ENCODE peak calls at places on chromosomes 7 and 10, in four cellular contexts. F, B, X and K are unnamed samples.

GRCh38 chr10:76080406-76080805 is 649.0 kb downstream of the LRMDA start:
- DNase-seq in B (no peak), F (no peak), X (no peak), K (no peak)

GRCh38 chr10:48468130-48468790 is 136.6 kb downstream of the ARHGAP22 start:
- DNase-seq in F (no peak), X (no peak), B (no peak), K (no peak)

GRCh38 chr7:1176891-1177373 is 16.9 kb upstream of the ZFAND2A start:
- DNase-seq in X (peak), F (no peak), B (peak), K (peak)

GRCh38 chr7:27779873-27780272 is 39.9 kb downstream of the TAX1BP1 start:
- DNase-seq in F (no peak), B (no peak), X (no peak), K (no peak)

GRCh38 chr7:151777913-151778670 is 98.8 kb downstream of the PRKAG2 start:
- DNase-seq in X (no peak), B (no peak), F (no peak), K (no peak)

GRCh38 chr7:17185690-17186070 is 112.8 kb upstream of the AHR start:
- DNase-seq in F (no peak), X (no peak), B (peak), K (no peak)

GRCh38 chr7:77244222-77244934 is 44.8 kb upstream of the FGL2 start:
- DNase-seq in X (no peak), B (no peak), F (no peak), K (no peak)

GRCh38 chr7:27420702-27421101 is 178.1 kb downstream of the EVX1 start:
- DNase-seq in F (no peak), X (no peak), B (no peak), K (no peak)

GRCh38 chr7:75793676-75794075 is 19.9 kb downstream of the CCL24 start:
- DNase-seq in B (no peak), F (no peak), X (no peak), K (no peak)

GRCh38 chr7:31517513-31517912 is 3.6 kb downstream of the ITPRID1 start:
- DNase-seq in B (no peak), X (no peak), F (no peak), K (no peak)

GRCh38 chr7:88169717-88170320 is 50.0 kb downstream of the SRI start:
- DNase-seq in B (peak), F (no peak), X (no peak), K (peak)

GRCh38 chr7:127793582-127793981 is 141.6 kb downstream of the SND1 start:
- DNase-seq in X (no peak), B (no peak), F (no peak), K (no peak)

GRCh38 chr7:38317457-38318037 is 44.1 kb upstream of the TARP start:
- DNase-seq in X (no peak), F (no peak), B (no peak), K (no peak)

GRCh38 chr10:133261726-133262325 is 14.8 kb downstream of the ADAM8 start:
- DNase-seq in B (peak), X (no peak), F (peak), K (no peak)

GRCh38 chr7:130831817-130832481 is 97.9 kb upstream of the KLF14 start:
- DNase-seq in F (no peak), X (no peak), B (peak), K (peak)

GRCh38 chr7:46900312-46901263 is 681.3 kb downstream of the TNS3 start:
- DNase-seq in B (no peak), F (no peak), X (no peak), K (no peak)

GRCh38 chr10:130066743-130067142 is 43.9 kb downstream of the C10orf143 start:
- DNase-seq in F (no peak), X (no peak), B (no peak), K (no peak)

GRCh38 chr10:23399701-23400144 is 39.2 kb upstream of the OTUD1 start:
- DNase-seq in X (no peak), B (no peak), F (no peak), K (no peak)

GRCh38 chr7:71348751-71349415 is 216.9 kb downstream of the GALNT17 start:
- DNase-seq in F (no peak), B (no peak), X (no peak), K (no peak)

GRCh38 chr7:129160161-129160911 is 15.8 kb downstream of the TSPAN33 start:
- DNase-seq in F (no peak), X (peak), B (no peak), K (no peak)

GRCh38 chr10:69636273-69636575 is 6.2 kb downstream of the FAM241B start:
- DNase-seq in F (no peak), X (no peak), B (no peak), K (no peak)

GRCh38 chr7:29457565-29457971 is 106.1 kb upstream of the PRR15 start:
- DNase-seq in F (peak), X (no peak), B (no peak), K (no peak)

GRCh38 chr10:31926765-31927596 is 1.6 kb downstream of the ARHGAP12 start:
- DNase-seq in B (peak), X (no peak), F (no peak), K (no peak)

GRCh38 chr10:88049204-88049603 is 185.8 kb downstream of the PTEN start:
- DNase-seq in F (no peak), B (no peak), X (no peak), K (no peak)

GRCh38 chr10:91378061-91378460 is 32.1 kb upstream of the HECTD2 start:
- DNase-seq in X (no peak), B (no peak), F (no peak), K (no peak)

GRCh38 chr7:92044148-92044547 is 90.1 kb downstream of the CYP51A1 start:
- DNase-seq in X (no peak), F (no peak), B (no peak), K (no peak)

GRCh38 chr10:33160151-33160550 is 174.3 kb downstream of the NRP1 start:
- DNase-seq in B (no peak), X (no peak), F (no peak), K (no peak)

GRCh38 chr10:74021248-74022055 is 23.5 kb downstream of the VCL start:
- DNase-seq in X (no peak), B (peak), F (no peak), K (no peak)

GRCh38 chr10:61480226-61480625 is 27.0 kb upstream of the TMEM26 start:
- DNase-seq in X (no peak), F (no peak), B (no peak), K (no peak)

GRCh38 chr10:19119191-19119590 is 70.6 kb downstream of the MALRD1 start:
- DNase-seq in B (no peak), X (no peak), F (no peak), K (no peak)